ENCODE peak calls at places on chromosomes 1 and 21, in eight cellular contexts. M, A, O, W, P, Q, V and Z are unnamed samples.

GRCh38 chr1:117051224-117052064 is 8.7 kb upstream of the TTF2 start:
- DNase-seq in V (no peak), Q (no peak), W (peak; percentile 63), M (no peak), A (peak; percentile 70), O (no peak), P (peak; percentile 55), Z (no peak)

GRCh38 chr1:190205713-190206112 is 272.0 kb downstream of the BRINP3 start:
- DNase-seq in V (no peak), O (no peak), W (no peak), P (no peak), Q (no peak), M (no peak), A (no peak), Z (no peak)

GRCh38 chr1:56797079-56797685 is 22.0 kb downstream of the FYB2 start:
- DNase-seq in W (peak; percentile 48), M (no peak), V (no peak), O (no peak), A (no peak), Q (no peak), P (peak; percentile 31), Z (no peak)

GRCh38 chr1:238487931-238488330 is 597.2 kb upstream of the ZP4 start:
- DNase-seq in Q (no peak), W (no peak), M (no peak), A (no peak), V (no peak), P (no peak), O (no peak), Z (peak; percentile 76)

GRCh38 chr1:180501865-180502360 is 464 bp downstream of the ACBD6 start:
- DNase-seq in W (peak; percentile 63), O (no peak), P (no peak), V (no peak), A (peak; percentile 73), Q (peak; percentile 75), M (no peak), Z (peak; percentile 67)

GRCh38 chr1:24586970-24587820 is 31.3 kb downstream of the NCMAP start:
- DNase-seq in M (peak; percentile 63), A (peak; percentile 79), Q (no peak), P (peak; percentile 29), V (no peak), O (peak; percentile 37), W (peak; percentile 65), Z (peak; percentile 53)

GRCh38 chr1:205998457-205999241 is 4.5 kb downstream of the RAB7B start:
- DNase-seq in Q (no peak), M (peak; percentile 7), W (no peak), O (no peak), V (peak; percentile 45), P (no peak), A (no peak), Z (no peak)

GRCh38 chr21:30518876-30519275 is 16.9 kb upstream of the KRTAP19-5 start:
- DNase-seq in Q (no peak), P (no peak), W (no peak), M (no peak), V (no peak), A (no peak), O (no peak), Z (no peak)

GRCh38 chr1:55980574-55980973 is 598.8 kb downstream of the PLPP3 start:
- DNase-seq in V (no peak), M (no peak), O (no peak), Q (no peak), W (no peak), P (no peak), A (no peak), Z (no peak)

GRCh38 chr1:42674214-42674613 is 8.0 kb upstream of the YBX1 start:
- DNase-seq in W (no peak), M (no peak), O (no peak), V (no peak), P (no peak), A (no peak), Q (no peak), Z (no peak)

GRCh38 chr1:179083031-179083345 is 1.1 kb downstream of the TOR3A start:
- DNase-seq in A (no peak), V (no peak), Q (no peak), O (no peak), P (no peak), W (no peak), M (no peak), Z (peak; percentile 33)

GRCh38 chr1:110209715-110210603 is at the start of gene KCNC4:
- DNase-seq in O (peak; percentile 56), P (peak; percentile 85), M (peak; percentile 88), Q (peak; percentile 87), W (peak; percentile 83), V (peak; percentile 95), A (peak; percentile 88), Z (peak; percentile 76)

GRCh38 chr1:93692983-93693591 is 11.4 kb upstream of the BCAR3 start:
- DNase-seq in W (peak; percentile 78), M (no peak), P (peak; percentile 59), A (peak; percentile 62), Q (no peak), O (peak; percentile 89), V (peak; percentile 63), Z (peak; percentile 86)

GRCh38 chr1:178052650-178053461 is 41.0 kb upstream of the RASAL2 start:
- DNase-seq in A (no peak), W (no peak), Q (no peak), M (no peak), O (no peak), V (no peak), P (no peak), Z (no peak)

GRCh38 chr1:178057863-178058576 is 35.9 kb upstream of the RASAL2 start:
- DNase-seq in Q (peak; percentile 76), M (no peak), O (no peak), V (no peak), W (no peak), A (no peak), P (peak; percentile 34), Z (peak; percentile 44)

GRCh38 chr1:178057131-178057765 is 36.7 kb upstream of the RASAL2 start:
- DNase-seq in O (no peak), A (no peak), P (no peak), Q (no peak), M (no peak), V (no peak), W (no peak), Z (no peak)

GRCh38 chr1:178055779-178056471 is 38.0 kb upstream of the RASAL2 start:
- DNase-seq in Q (no peak), V (peak; percentile 67), P (no peak), W (no peak), O (peak; percentile 37), M (peak; percentile 38), A (peak; percentile 69), Z (no peak)

DNA sequence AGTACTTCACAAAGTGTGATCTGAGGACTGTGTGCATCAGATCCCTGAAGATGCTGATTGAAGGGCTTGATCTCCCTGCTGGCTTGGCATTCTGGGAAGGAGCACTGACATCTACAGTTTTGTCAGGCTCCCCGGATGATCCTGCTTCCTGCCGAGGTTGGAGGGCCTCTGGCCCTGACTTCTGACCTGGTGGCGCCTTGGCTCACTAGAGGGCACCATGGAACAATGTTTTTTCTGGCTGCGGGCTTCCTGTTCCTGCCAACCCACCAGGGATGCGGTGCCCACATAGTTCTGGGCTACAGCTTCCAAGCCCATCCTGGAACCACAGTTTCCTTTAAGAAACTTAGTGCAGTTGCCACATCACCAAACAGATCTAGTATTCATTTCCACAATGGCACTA is 38.8 kb upstream of the RASAL2 start:
- DNase-seq in O (no peak), W (no peak), V (peak; percentile 78), A (no peak), P (no peak), Q (no peak), M (peak; percentile 46), Z (no peak)
- TF ChIP-seq CTCF in O (peak; percentile 46), W (no peak), V (peak; percentile 46), A (peak; percentile 38), P (no peak), Q (peak; percentile 59), M (peak; percentile 64), Z (peak; percentile 59)

GRCh38 chr1:168636642-168637111 is 60.3 kb downstream of the XCL1 start:
- DNase-seq in P (peak; percentile 60), V (no peak), A (no peak), W (no peak), M (no peak), Q (peak; percentile 66), O (no peak), Z (peak; percentile 16)

GRCh38 chr1:168638884-168639283 is 62.5 kb downstream of the XCL1 start:
- DNase-seq in P (no peak), A (no peak), O (no peak), W (no peak), Q (no peak), V (no peak), M (no peak), Z (no peak)

GRCh38 chr1:168635129-168635528 is 58.7 kb downstream of the XCL1 start:
- DNase-seq in V (no peak), O (no peak), M (no peak), A (no peak), Q (no peak), P (no peak), W (no peak), Z (no peak)

GRCh38 chr1:168636200-168636599 is 59.8 kb downstream of the XCL1 start:
- DNase-seq in A (no peak), Q (no peak), O (no peak), M (no peak), P (no peak), V (no peak), W (no peak), Z (no peak)

GRCh38 chr1:168637350-168637991 is 61.1 kb downstream of the XCL1 start:
- DNase-seq in Q (no peak), V (no peak), O (peak; percentile 69), M (no peak), A (peak; percentile 29), W (no peak), P (no peak), Z (peak; percentile 39)
- TF ChIP-seq CTCF in Q (peak; percentile 69), V (peak; percentile 52), O (peak; percentile 82), M (peak; percentile 67), A (peak; percentile 39), W (no peak), P (no peak), Z (peak; percentile 83)

GRCh38 chr1:58816072-58816746 is 32.4 kb upstream of the JUN start:
- DNase-seq in Q (peak; percentile 89), P (peak; percentile 85), O (peak; percentile 51), W (peak; percentile 88), M (peak; percentile 84), A (peak; percentile 92), V (peak; percentile 97), Z (peak; percentile 93)
- TF ChIP-seq CTCF in Q (peak; percentile 40), P (no peak), O (no peak), W (peak; percentile 31), M (no peak), A (peak; percentile 33), V (no peak), Z (peak; percentile 35)

DNA sequence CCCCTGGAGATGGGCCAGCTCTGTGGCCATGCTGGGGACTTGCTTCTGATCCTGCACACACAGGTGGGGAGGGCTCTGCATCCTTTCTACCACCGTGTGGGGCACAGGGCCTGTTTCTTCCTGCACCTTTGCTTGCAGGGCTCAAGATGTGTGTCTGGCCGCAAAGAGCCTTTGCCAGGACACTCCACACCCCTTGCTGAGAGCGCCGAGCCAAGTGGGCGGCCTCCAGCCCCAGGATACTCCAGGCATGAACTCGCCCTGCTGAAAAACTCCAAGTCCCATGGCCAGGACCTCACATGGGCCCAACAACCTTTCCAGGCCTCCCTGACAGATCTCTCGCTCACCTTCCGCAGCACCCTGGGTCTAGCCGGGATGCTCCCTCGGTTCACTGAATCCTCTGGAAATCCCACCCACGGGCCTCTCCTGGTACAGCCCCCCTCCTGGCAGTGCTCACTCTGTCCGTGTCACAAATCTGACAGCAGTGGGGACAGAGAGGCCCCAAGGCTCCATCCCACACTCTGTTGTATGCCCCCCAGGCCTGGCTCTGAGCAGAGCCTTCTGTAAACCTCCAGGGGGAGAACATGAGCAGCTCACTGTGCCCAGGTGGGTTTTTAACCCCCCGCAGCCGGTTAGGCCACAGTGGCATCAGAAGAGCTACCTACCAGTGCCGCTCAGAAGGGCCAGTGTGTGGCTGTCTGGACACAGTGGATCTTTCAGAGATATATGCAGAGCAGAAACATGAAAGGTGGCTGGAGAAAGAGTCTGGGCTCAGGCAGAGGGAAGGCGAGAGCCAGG is 11.8 kb upstream of the GPR153 start:
- DNase-seq in O (no peak), A (no peak), P (no peak), M (no peak), Q (no peak), W (no peak), V (no peak), Z (no peak)
- TF ChIP-seq CTCF in O (peak; percentile 7), A (no peak), P (no peak), M (peak; percentile 17), Q (no peak), W (no peak), V (no peak), Z (peak; percentile 36)